ENCODE peak calls at places on chromosomes 11 and 22, in five cellular contexts. T is omental fat pad; R is CD4-positive, alpha-beta T cell; V is dorsolateral prefrontal cortex; Y is Calu3. I is an unnamed sample.
A peak's percentile ranks its signal among the peaks of the same experiment; 100 is the strongest.

GRCh38 chr22:26763633-26764295 is 106.4 kb downstream of the MIAT start:
- DNase-seq in R (no peak), V (no peak), T (no peak), Y (peak; percentile 26), I (no peak)

GRCh38 chr11:113896156-113896879 is 8.3 kb upstream of the HTR3B start:
- DNase-seq in T (no peak), Y (peak; percentile 27), V (peak; percentile 55), R (peak; percentile 21), I (no peak)

GRCh38 chr22:40189979-40190378 is 12.3 kb downstream of the TNRC6B start:
- DNase-seq in T (no peak), V (no peak), R (no peak), Y (no peak), I (no peak)

GRCh38 chr11:61791737-61792309 is 576 bp downstream of the TMEM258 start:
- DNase-seq in T (peak; percentile 70), Y (peak; percentile 74), R (peak; percentile 32), V (peak; percentile 83), I (no peak)

GRCh38 chr11:55920537-55920936 is 6.2 kb upstream of the OR5W2 start:
- DNase-seq in T (no peak), R (no peak), Y (no peak), V (no peak), I (no peak)

GRCh38 chr11:62999649-63000048 is 14.9 kb upstream of the SLC22A6 start:
- DNase-seq in T (no peak), Y (peak; percentile 42), V (no peak), R (no peak), I (no peak)

GRCh38 chr11:93921695-93922468 is 71.5 kb upstream of the VSTM5 start:
- DNase-seq in R (no peak), T (no peak), Y (peak; percentile 59), V (no peak), I (no peak)

GRCh38 chr22:18031670-18032454 is 7.5 kb upstream of the MICAL3 start:
- DNase-seq in V (peak; percentile 62), T (no peak), Y (peak; percentile 87), R (no peak), I (no peak)

GRCh38 chr11:20015529-20016427 is 144.5 kb downstream of the DBX1 start:
- DNase-seq in T (no peak), R (no peak), V (no peak), Y (no peak), I (no peak)

GRCh38 chr11:15412054-15412453 is 297.3 kb downstream of the INSC start:
- DNase-seq in Y (no peak), R (no peak), T (no peak), V (no peak), I (no peak)

GRCh38 chr22:40819741-40820140 is 595 bp upstream of the SLC25A17 start:
- DNase-seq in R (no peak), Y (no peak), T (no peak), V (no peak), I (no peak)

GRCh38 chr11:118625036-118625690 is 17.7 kb downstream of the PHLDB1 start:
- DNase-seq in Y (peak; percentile 35), T (no peak), R (no peak), V (no peak), I (no peak)

GRCh38 chr22:37985751-37986281 is 1.5 kb upstream of the SOX10 start:
- DNase-seq in V (peak; percentile 74), T (no peak), Y (no peak), R (no peak), I (no peak)

GRCh38 chr11:71563401-71563800 is 2.0 kb upstream of the KRTAP5-10 start:
- DNase-seq in Y (peak; percentile 30), V (no peak), R (no peak), T (no peak), I (no peak)

DNA sequence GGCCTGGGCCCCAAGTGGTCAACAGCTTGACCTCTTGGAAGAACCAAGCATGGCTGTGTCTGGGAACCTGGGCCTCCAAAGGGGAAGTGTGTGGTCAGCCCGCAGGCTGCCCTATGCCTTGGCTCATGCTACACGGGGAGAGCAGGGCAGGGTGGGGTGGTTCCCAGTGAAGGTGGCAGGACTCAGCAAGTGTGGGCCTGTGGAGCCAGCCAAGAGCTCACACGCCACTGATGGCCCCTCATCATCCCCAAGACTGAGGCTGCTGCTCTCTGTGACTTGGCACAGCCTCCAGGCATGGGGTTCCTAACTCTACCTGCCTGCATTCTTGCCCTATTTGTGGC is 15.9 kb upstream of the DGCR8 start:
- DNase-seq in R (no peak), V (no peak), Y (no peak), T (no peak), I (no peak)
- TF ChIP-seq CTCF in R (no peak), V (no peak), Y (no peak), T (no peak), I (no peak)

GRCh38 chr11:127136438-127136837 is 135.9 kb upstream of the KIRREL3 start:
- DNase-seq in V (no peak), R (no peak), T (no peak), Y (no peak), I (no peak)
- TF ChIP-seq CTCF in V (no peak), R (no peak), T (no peak), Y (no peak), I (no peak)

DNA sequence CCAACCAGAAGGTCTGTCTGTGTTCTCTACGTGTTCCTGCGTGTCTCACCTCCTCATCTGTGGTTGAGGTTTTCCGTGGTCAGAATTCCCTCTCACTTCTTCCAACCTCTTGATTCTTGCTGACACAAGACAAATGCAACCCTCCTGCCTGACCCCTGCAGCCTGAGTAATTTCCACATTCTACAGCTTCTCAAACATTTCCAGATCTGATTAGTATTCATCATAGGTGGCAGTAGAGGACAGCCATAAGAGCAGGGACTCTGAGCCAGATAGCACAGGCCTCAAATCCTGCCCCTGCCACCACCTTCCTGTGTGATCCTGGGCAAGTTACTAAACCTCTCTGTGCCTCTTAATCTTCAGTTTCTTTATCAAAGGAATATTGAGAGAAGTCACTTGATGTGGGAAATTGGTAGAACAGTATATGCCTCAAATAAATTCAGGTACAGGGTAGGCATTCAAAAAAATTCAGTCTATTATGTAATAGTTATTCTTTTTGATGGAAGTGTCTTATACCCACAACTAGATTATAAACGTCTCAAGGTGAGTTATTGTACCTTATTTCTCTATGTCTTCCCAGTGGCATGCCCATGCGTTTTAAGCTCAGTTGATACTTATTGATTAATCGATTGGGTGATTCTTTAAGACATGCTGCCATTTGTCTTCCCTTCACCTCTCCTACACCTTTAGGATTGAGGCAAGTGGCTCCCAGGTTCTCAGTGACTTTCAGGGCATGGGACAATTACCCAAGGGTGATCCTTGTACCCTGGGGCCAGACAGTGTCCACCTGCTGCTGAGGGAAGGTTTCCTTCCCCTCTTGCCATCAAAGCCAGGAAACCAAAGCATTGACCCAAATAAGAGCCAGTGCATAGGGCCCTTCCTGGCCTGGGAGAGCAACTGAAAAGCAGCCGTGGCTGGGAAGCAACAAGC is 19.6 kb downstream of the POU2AF1 start:
- DNase-seq in Y (no peak), V (no peak), R (no peak), T (no peak), I (no peak)
- TF ChIP-seq CTCF in Y (no peak), V (no peak), R (no peak), T (no peak), I (no peak)

GRCh38 chr11:69537855-69538640 is 56.6 kb downstream of the LINC01488 start:
- DNase-seq in Y (no peak), V (peak; percentile 20), R (no peak), T (no peak), I (no peak)
- TF ChIP-seq CTCF in Y (no peak), V (no peak), R (no peak), T (no peak), I (no peak)

GRCh38 chr11:123696183-123696582 is 41.8 kb upstream of the SCN3B start:
- DNase-seq in T (no peak), V (no peak), Y (no peak), R (no peak), I (no peak)
- TF ChIP-seq CTCF in T (no peak), V (no peak), Y (no peak), R (no peak), I (no peak)

DNA sequence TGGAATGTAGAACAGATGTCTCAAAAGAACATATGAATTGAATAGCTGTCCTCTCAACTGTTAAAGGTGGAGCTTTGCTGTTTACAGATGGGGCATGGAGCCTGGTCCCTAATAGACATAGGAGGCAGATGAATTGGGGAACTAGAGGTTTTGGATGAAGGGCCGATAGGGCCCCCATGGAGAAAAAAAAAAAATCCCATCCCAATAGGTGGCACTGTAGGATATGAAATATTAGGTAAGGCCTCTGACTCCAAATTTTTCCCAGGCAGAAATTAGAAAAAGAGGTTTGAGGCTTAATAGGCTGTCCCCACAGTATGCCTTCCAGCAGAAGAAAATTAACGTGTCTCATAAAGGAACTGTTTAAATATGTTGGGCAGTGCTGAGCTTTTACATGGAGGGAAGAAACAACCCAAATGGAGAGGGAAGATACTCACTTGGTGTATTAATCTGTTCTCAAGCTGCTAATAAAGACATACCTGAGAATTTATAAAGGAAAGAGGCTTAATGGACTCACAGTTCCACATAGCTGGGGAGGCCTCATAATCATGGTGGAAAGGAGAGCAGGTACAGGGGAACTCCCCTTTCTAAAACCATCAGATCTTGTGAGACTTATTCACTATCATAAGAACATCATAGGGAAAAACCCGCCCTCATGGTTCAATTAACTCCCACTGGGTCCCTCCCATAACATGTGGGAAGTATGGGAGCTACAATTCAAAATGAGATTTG is 30.1 kb upstream of the TMEM45B start:
- DNase-seq in T (no peak), V (no peak), Y (no peak), R (no peak), I (no peak)
- TF ChIP-seq CTCF in T (no peak), V (no peak), Y (no peak), R (peak; percentile 67), I (no peak)

GRCh38 chr11:11148104-11148509 is 204.9 kb downstream of the CSNK2A3 start:
- DNase-seq in Y (peak; percentile 20), V (no peak), T (no peak), R (peak; percentile 27), I (no peak)
- TF ChIP-seq CTCF in Y (no peak), V (no peak), T (no peak), R (no peak), I (no peak)